ENCODE peak calls at places on chromosome 3, in four cellular contexts. I is A549, S is HFF-Myc, N is psoas muscle. O is an unnamed sample.

GRCh38 chr3:122060044-122060694 is 5.0 kb downstream of the CD86 start:
- DNase-seq in S (no peak), I (no peak), N (no peak), O (no peak)

GRCh38 chr3:159664011-159664410 is 324.6 kb upstream of the IL12A start:
- DNase-seq in I (no peak), N (no peak), S (no peak), O (no peak)

GRCh38 chr3:13244695-13245449 is 171.6 kb upstream of the IQSEC1 start:
- DNase-seq in S (no peak), N (no peak), I (no peak), O (no peak)

GRCh38 chr3:98242155-98242554 is 21.9 kb upstream of the OR5H6 start:
- DNase-seq in N (no peak), S (no peak), I (no peak), O (no peak)

GRCh38 chr3:58392191-58392590 is 41.4 kb downstream of the PDHB start:
- DNase-seq in S (no peak), N (no peak), I (no peak), O (no peak)

GRCh38 chr3:64687381-64687780 is 419 bp downstream of the ADAMTS9 start:
- DNase-seq in I (no peak), N (peak), S (no peak), O (no peak)

GRCh38 chr3:166734734-166735133 is 645.4 kb downstream of the ZBBX start:
- DNase-seq in I (no peak), N (no peak), S (no peak), O (no peak)

GRCh38 chr3:110608566-110608965 is 463.1 kb upstream of the NECTIN3 start:
- DNase-seq in S (no peak), N (no peak), I (no peak), O (no peak)

GRCh38 chr3:95348879-95349278 is 1286.0 kb downstream of the NSUN3 start:
- DNase-seq in I (no peak), S (no peak), N (no peak), O (no peak)

GRCh38 chr3:122918576-122919290 is 108.8 kb downstream of the SEMA5B start:
- DNase-seq in N (no peak), S (no peak), I (no peak), O (no peak)

GRCh38 chr3:195240171-195240701 is 30.7 kb downstream of the XXYLT1 start:
- DNase-seq in I (no peak), S (no peak), N (peak), O (no peak)

DNA sequence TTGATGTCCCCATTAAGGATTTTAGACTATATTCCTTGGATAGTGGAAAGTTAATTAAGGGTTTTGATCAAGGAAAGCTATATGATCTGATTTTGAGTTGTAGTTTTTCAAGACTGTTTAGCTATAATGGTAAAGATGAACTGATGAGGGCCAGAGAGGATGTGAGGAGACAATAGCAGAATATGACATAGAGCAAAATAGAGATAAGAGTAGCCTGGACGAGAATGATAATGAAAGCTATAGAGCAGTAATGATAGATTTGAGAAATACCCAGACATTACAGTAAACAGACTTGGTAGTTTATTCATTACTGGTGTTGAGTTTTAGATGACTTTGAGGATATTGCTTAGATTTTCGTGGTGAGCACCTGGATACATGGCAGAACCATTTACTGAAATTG is 3.8 kb downstream of the SUCNR1 start:
- DNase-seq in N (no peak), I (no peak), S (no peak), O (no peak)
- H3K4me3 ChIP-seq in N (no peak), I (no peak), S (no peak), O (no peak)

DNA sequence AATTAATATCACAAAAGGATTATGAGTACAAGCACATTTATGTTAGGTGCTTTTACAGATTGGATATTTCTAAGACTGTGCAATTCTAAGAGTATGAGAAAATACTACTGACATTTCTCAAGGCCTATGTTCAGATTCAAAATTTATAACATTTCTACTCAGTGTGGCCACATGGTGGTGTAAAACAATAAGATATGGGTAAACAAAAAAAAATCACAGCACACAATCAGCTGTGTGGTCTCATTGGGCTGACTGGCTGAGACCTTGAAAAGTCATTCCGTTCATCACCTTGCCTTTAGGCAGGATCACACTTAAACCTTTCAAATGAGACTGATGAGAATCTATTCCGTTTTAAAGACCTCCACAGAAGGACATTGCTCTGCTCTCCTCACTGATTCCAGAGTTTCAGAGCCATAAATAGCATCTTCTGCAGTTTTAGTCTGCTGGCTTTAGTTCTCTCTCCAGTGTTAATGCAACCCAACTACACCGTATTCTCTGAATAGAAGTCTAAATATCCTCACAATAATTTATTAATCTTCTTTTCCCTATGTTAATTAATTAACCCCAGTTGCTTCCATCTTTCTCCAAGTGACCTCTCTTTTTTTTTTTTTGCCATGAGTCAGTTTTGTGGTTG is 158.2 kb downstream of the SPATA16 start:
- DNase-seq in S (no peak), I (no peak), N (no peak), O (no peak)
- TF ChIP-seq CTCF in S (no peak), I (peak), N (no peak), O (peak)

GRCh38 chr3:49790626-49791411 is 4.5 kb upstream of the IP6K1 start:
- DNase-seq in N (no peak), S (no peak), I (no peak), O (no peak)
- H3K4me3 ChIP-seq in N (no peak), S (no peak), I (no peak), O (no peak)

GRCh38 chr3:71006810-71007785 is 576.4 kb downstream of the FOXP1 start:
- DNase-seq in N (no peak), I (peak), S (no peak), O (no peak)
- TF ChIP-seq CTCF in N (peak), I (peak), S (peak), O (peak)

GRCh38 chr3:57164217-57164605 is 942 bp downstream of the IL17RD start:
- DNase-seq in S (no peak), I (no peak), N (peak), O (no peak)
- H3K4me3 ChIP-seq in S (peak), I (peak), N (peak), O (peak)

GRCh38 chr3:186668426-186668825 is 2.6 kb downstream of the HRG start:
- DNase-seq in S (no peak), I (no peak), N (no peak), O (no peak)
- TF ChIP-seq CTCF in S (no peak), I (no peak), N (no peak), O (no peak)

GRCh38 chr3:127732879-127733350 is 60.2 kb downstream of the ABTB1 start:
- DNase-seq in S (no peak), N (no peak), I (no peak), O (no peak)
- H3K4me3 ChIP-seq in S (no peak), N (no peak), I (no peak), O (no peak)

GRCh38 chr3:190382082-190382481 is 5.9 kb upstream of the CLDN16 start:
- DNase-seq in N (no peak), I (no peak), S (no peak), O (peak)

GRCh38 chr3:190385835-190386688 is 1.9 kb upstream of the CLDN16 start:
- DNase-seq in N (no peak), I (peak), S (peak), O (peak)

GRCh38 chr3:190387578-190388213 is at the start of gene CLDN16:
- DNase-seq in N (no peak), I (no peak), S (no peak), O (no peak)

GRCh38 chr3:190381356-190381940 is 6.5 kb upstream of the CLDN16 start:
- DNase-seq in N (no peak), S (no peak), I (no peak), O (no peak)

GRCh38 chr3:190384241-190384863 is 3.6 kb upstream of the CLDN16 start:
- DNase-seq in N (no peak), I (peak), S (no peak), O (peak)
- TF ChIP-seq CTCF in N (peak), I (peak), S (peak), O (peak)

DNA sequence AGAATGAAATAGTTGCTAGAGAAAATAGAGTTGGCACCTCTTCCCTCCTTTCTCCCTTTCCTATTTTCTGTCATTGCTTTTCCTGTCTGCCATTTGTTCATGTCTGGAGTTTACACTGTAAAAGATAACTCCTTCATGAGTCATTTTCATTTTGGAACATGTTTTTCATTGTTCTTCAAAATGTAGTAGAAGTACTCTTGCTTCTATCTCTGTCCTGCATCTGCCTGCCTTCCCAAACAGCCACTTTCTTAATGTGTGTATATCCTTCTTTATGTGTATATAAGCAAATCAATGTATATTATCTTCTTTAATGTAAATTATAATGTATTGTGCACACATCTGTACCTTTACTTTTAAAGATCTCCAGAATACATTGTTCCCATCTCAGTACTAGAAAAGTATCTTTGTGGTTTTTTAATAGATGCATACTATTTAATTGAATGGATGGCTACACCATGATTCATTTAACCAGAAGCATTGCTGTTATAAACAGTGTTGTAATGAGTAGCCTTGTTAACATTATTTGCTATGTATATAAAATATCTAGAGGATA is 41.1 kb downstream of the TSC22D2 start:
- DNase-seq in S (peak), N (no peak), I (no peak), O (no peak)
- H3K4me3 ChIP-seq in S (no peak), N (no peak), I (no peak), O (no peak)

GRCh38 chr3:152827313-152827712 is 7.6 kb upstream of the P2RY1 start:
- DNase-seq in N (no peak), I (no peak), S (no peak), O (no peak)
- TF ChIP-seq CTCF in N (no peak), I (no peak), S (no peak), O (no peak)

O was measured in epithelial cell of proximal tubule.